ENCODE peak calls at places on chromosomes 11 and 22, in eight cellular contexts. One of them, this sample, is unnamed.

GRCh38 chr11:77130763-77131513 is 2.9 kb downstream of the MYO7A start:
- DNase-seq in AG08396: peak
- DNase-seq in BJ: no peak
- DNase-seq in naive thymus-derived CD4-positive, alpha-beta T cell: no peak
- DNase-seq in skeletal muscle cell: no peak
- DNase-seq in WTC11: no peak
- DNase-seq in activated naive CD8-positive, alpha-beta T cell treated with anti-CD3 and anti-CD28 coated beads, Interleukin-2, amount 10 ng/mL, durations not matched to agents 7 days and 5 days: no peak
- DNase-seq in MV-4-11: no peak
- DNase-seq in this sample: no peak

GRCh38 chr22:39984006-39984405 is 10.7 kb upstream of the FAM83F start:
- DNase-seq in AG08396: no peak
- DNase-seq in BJ: no peak
- DNase-seq in naive thymus-derived CD4-positive, alpha-beta T cell: no peak
- DNase-seq in skeletal muscle cell: no peak
- DNase-seq in WTC11: no peak
- DNase-seq in activated naive CD8-positive, alpha-beta T cell treated with anti-CD3 and anti-CD28 coated beads, Interleukin-2, amount 10 ng/mL, durations not matched to agents 7 days and 5 days: no peak
- DNase-seq in MV-4-11: no peak
- DNase-seq in this sample: no peak

GRCh38 chr22:46446799-46447198 is 90.6 kb downstream of the CELSR1 start:
- DNase-seq in AG08396: no peak
- DNase-seq in BJ: no peak
- DNase-seq in naive thymus-derived CD4-positive, alpha-beta T cell: no peak
- DNase-seq in skeletal muscle cell: no peak
- DNase-seq in WTC11: no peak
- DNase-seq in activated naive CD8-positive, alpha-beta T cell treated with anti-CD3 and anti-CD28 coated beads, Interleukin-2, amount 10 ng/mL, durations not matched to agents 7 days and 5 days: no peak
- DNase-seq in MV-4-11: no peak
- DNase-seq in this sample: no peak

GRCh38 chr11:619625-620050 is 3.9 kb upstream of the IRF7 start:
- DNase-seq in AG08396: no peak
- DNase-seq in BJ: no peak
- DNase-seq in naive thymus-derived CD4-positive, alpha-beta T cell: no peak
- DNase-seq in skeletal muscle cell: no peak
- DNase-seq in WTC11: no peak
- DNase-seq in activated naive CD8-positive, alpha-beta T cell treated with anti-CD3 and anti-CD28 coated beads, Interleukin-2, amount 10 ng/mL, durations not matched to agents 7 days and 5 days: peak
- DNase-seq in MV-4-11: no peak
- DNase-seq in this sample: no peak

GRCh38 chr11:125968363-125968762 is 22.5 kb downstream of the VSIG10L2 start:
- DNase-seq in AG08396: no peak
- DNase-seq in BJ: no peak
- DNase-seq in naive thymus-derived CD4-positive, alpha-beta T cell: no peak
- DNase-seq in skeletal muscle cell: no peak
- DNase-seq in WTC11: no peak
- DNase-seq in activated naive CD8-positive, alpha-beta T cell treated with anti-CD3 and anti-CD28 coated beads, Interleukin-2, amount 10 ng/mL, durations not matched to agents 7 days and 5 days: no peak
- DNase-seq in MV-4-11: peak
- DNase-seq in this sample: no peak

GRCh38 chr22:27786253-27786898 is 15.2 kb downstream of the MN1 start:
- DNase-seq in AG08396: no peak
- DNase-seq in BJ: no peak
- DNase-seq in naive thymus-derived CD4-positive, alpha-beta T cell: no peak
- DNase-seq in skeletal muscle cell: no peak
- DNase-seq in WTC11: no peak
- DNase-seq in activated naive CD8-positive, alpha-beta T cell treated with anti-CD3 and anti-CD28 coated beads, Interleukin-2, amount 10 ng/mL, durations not matched to agents 7 days and 5 days: no peak
- DNase-seq in MV-4-11: no peak
- DNase-seq in this sample: no peak

GRCh38 chr11:120985718-120986569 is 38.0 kb upstream of the TBCEL start:
- DNase-seq in AG08396: peak
- DNase-seq in BJ: no peak
- DNase-seq in naive thymus-derived CD4-positive, alpha-beta T cell: peak
- DNase-seq in skeletal muscle cell: peak
- DNase-seq in WTC11: peak
- DNase-seq in activated naive CD8-positive, alpha-beta T cell treated with anti-CD3 and anti-CD28 coated beads, Interleukin-2, amount 10 ng/mL, durations not matched to agents 7 days and 5 days: peak
- DNase-seq in MV-4-11: peak
- DNase-seq in this sample: peak

GRCh38 chr22:48821346-48822186 is 1006.1 kb downstream of the BRD1 start:
- DNase-seq in AG08396: no peak
- DNase-seq in BJ: no peak
- DNase-seq in naive thymus-derived CD4-positive, alpha-beta T cell: no peak
- DNase-seq in skeletal muscle cell: no peak
- DNase-seq in WTC11: no peak
- DNase-seq in activated naive CD8-positive, alpha-beta T cell treated with anti-CD3 and anti-CD28 coated beads, Interleukin-2, amount 10 ng/mL, durations not matched to agents 7 days and 5 days: no peak
- DNase-seq in MV-4-11: no peak
- DNase-seq in this sample: no peak

GRCh38 chr22:30304495-30305244 is 15.4 kb upstream of the CASTOR1 start:
- DNase-seq in AG08396: no peak
- DNase-seq in BJ: no peak
- DNase-seq in naive thymus-derived CD4-positive, alpha-beta T cell: no peak
- DNase-seq in skeletal muscle cell: no peak
- DNase-seq in WTC11: no peak
- DNase-seq in activated naive CD8-positive, alpha-beta T cell treated with anti-CD3 and anti-CD28 coated beads, Interleukin-2, amount 10 ng/mL, durations not matched to agents 7 days and 5 days: no peak
- DNase-seq in MV-4-11: no peak
- DNase-seq in this sample: no peak

GRCh38 chr11:2516276-2517015 is 71.6 kb downstream of the KCNQ1 start:
- DNase-seq in AG08396: no peak
- DNase-seq in BJ: no peak
- DNase-seq in naive thymus-derived CD4-positive, alpha-beta T cell: no peak
- DNase-seq in skeletal muscle cell: no peak
- DNase-seq in WTC11: peak
- DNase-seq in activated naive CD8-positive, alpha-beta T cell treated with anti-CD3 and anti-CD28 coated beads, Interleukin-2, amount 10 ng/mL, durations not matched to agents 7 days and 5 days: peak
- DNase-seq in MV-4-11: no peak
- DNase-seq in this sample: no peak

GRCh38 chr11:66115638-66116410 is 45.8 kb downstream of the PACS1 start:
- DNase-seq in AG08396: no peak
- DNase-seq in BJ: no peak
- DNase-seq in naive thymus-derived CD4-positive, alpha-beta T cell: no peak
- DNase-seq in skeletal muscle cell: no peak
- DNase-seq in WTC11: no peak
- DNase-seq in activated naive CD8-positive, alpha-beta T cell treated with anti-CD3 and anti-CD28 coated beads, Interleukin-2, amount 10 ng/mL, durations not matched to agents 7 days and 5 days: no peak
- DNase-seq in MV-4-11: no peak
- DNase-seq in this sample: no peak

GRCh38 chr11:17563248-17563647 is 16.2 kb downstream of the OTOG start:
- DNase-seq in AG08396: no peak
- DNase-seq in BJ: no peak
- DNase-seq in naive thymus-derived CD4-positive, alpha-beta T cell: peak
- DNase-seq in skeletal muscle cell: no peak
- DNase-seq in WTC11: peak
- DNase-seq in activated naive CD8-positive, alpha-beta T cell treated with anti-CD3 and anti-CD28 coated beads, Interleukin-2, amount 10 ng/mL, durations not matched to agents 7 days and 5 days: no peak
- DNase-seq in MV-4-11: peak
- DNase-seq in this sample: no peak

GRCh38 chr22:42368379-42369249 is 63.6 kb downstream of the NFAM1 start:
- DNase-seq in AG08396: no peak
- DNase-seq in BJ: no peak
- DNase-seq in naive thymus-derived CD4-positive, alpha-beta T cell: peak
- DNase-seq in skeletal muscle cell: no peak
- DNase-seq in WTC11: peak
- DNase-seq in activated naive CD8-positive, alpha-beta T cell treated with anti-CD3 and anti-CD28 coated beads, Interleukin-2, amount 10 ng/mL, durations not matched to agents 7 days and 5 days: no peak
- DNase-seq in MV-4-11: no peak
- DNase-seq in this sample: no peak

GRCh38 chr11:123351375-123351774 is 78.7 kb upstream of the GRAMD1B start:
- DNase-seq in AG08396: no peak
- DNase-seq in BJ: no peak
- DNase-seq in naive thymus-derived CD4-positive, alpha-beta T cell: no peak
- DNase-seq in skeletal muscle cell: no peak
- DNase-seq in WTC11: peak
- DNase-seq in activated naive CD8-positive, alpha-beta T cell treated with anti-CD3 and anti-CD28 coated beads, Interleukin-2, amount 10 ng/mL, durations not matched to agents 7 days and 5 days: no peak
- DNase-seq in MV-4-11: no peak
- DNase-seq in this sample: no peak